ENCODE peak calls at places on chromosomes 1 and 21, in seven cellular contexts. R is fibroblast of lung; K is CD8-positive, alpha-beta memory T cell; Q is AG04450; G is adrenal gland; J is CD8-positive, alpha-beta T cell; X is neural progenitor cell. H is an unnamed sample.

GRCh38 chr1:12601690-12602632 is 16.0 kb downstream of the DHRS3 start:
- DNase-seq in R (peak), J (no peak), K (no peak), X (peak), Q (no peak), G (peak), H (no peak)

GRCh38 chr21:27132270-27132669 is 165.4 kb upstream of the ADAMTS5 start:
- DNase-seq in Q (peak), J (no peak), G (no peak), K (no peak), X (peak), R (peak), H (no peak)

GRCh38 chr1:243595527-243596206 is 254.4 kb downstream of the AKT3 start:
- DNase-seq in K (no peak), G (no peak), R (peak), X (no peak), J (no peak), Q (peak), H (no peak)

GRCh38 chr1:98865796-98866195 is 138.9 kb downstream of the PLPPR5 start:
- DNase-seq in Q (no peak), J (no peak), K (no peak), G (no peak), R (no peak), X (no peak), H (no peak)

GRCh38 chr1:46724991-46725735 is 6.2 kb upstream of the EFCAB14 start:
- DNase-seq in J (peak), R (peak), X (peak), G (peak), K (peak), Q (peak), H (peak)

GRCh38 chr1:47438321-47439150 is 692 bp downstream of the FOXD2 start:
- DNase-seq in R (no peak), G (peak), K (peak), X (peak), J (peak), Q (no peak), H (no peak)

GRCh38 chr1:165631403-165632151 is 543 bp downstream of the MGST3 start:
- DNase-seq in G (peak), Q (peak), X (peak), K (peak), J (peak), R (peak), H (peak)

GRCh38 chr21:33266784-33267135 is 593 bp downstream of the IL10RB start:
- DNase-seq in Q (no peak), J (no peak), R (no peak), K (peak), G (no peak), X (no peak), H (no peak)

GRCh38 chr1:110057963-110058518 is 12.4 kb downstream of the ALX3 start:
- DNase-seq in Q (no peak), X (no peak), J (no peak), R (no peak), G (no peak), K (no peak), H (no peak)

GRCh38 chr1:175262646-175263045 is 70.1 kb upstream of the KIAA0040 start:
- DNase-seq in Q (no peak), R (no peak), K (no peak), G (no peak), J (no peak), X (no peak), H (no peak)

GRCh38 chr21:33976082-33976979 is 60.7 kb upstream of the ATP5PO start:
- DNase-seq in J (peak), R (peak), Q (peak), G (no peak), X (no peak), K (peak), H (peak)

DNA sequence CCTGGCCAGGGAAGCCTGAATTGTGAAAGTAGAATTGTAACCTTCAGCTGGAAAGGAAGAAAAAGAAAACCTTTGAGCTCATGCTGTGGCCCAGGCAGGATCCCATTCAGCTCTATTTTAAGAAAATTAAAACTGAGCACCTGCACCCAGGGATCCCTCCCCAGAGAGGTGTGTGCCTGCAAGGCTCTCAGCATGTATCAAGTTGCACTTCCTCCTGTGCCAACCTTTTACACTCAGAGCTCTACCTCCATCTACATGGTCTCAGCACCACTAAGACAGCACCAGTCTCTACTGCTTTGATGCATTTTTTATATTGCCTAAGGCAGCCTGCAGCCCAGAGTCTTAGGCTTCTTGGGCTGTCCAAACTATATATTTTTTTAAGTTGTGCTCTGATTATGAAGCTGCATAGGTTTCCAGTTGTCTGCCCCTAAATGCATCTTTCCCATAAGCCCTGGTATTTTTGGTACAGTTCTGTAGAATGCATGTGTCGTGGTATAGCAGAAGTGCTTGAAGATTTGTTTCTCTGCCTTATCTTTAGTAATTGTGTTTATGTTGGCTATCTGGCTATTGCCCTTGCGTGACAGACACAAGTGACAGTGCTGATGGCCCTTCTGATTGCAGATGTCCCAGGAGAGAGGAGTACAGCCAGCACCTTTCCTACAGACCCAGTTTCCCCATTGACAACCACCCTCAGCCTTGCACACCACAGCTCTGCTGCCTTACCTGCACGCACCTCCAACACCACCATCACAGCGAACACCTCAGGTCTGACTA is 63.1 kb downstream of the PTPRC start:
- DNase-seq in R (no peak), G (no peak), Q (no peak), J (no peak), X (no peak), K (no peak), H (no peak)
- H3K27ac ChIP-seq in R (no peak), G (no peak), Q (no peak), J (no peak), X (no peak), K (no peak), H (no peak)

DNA sequence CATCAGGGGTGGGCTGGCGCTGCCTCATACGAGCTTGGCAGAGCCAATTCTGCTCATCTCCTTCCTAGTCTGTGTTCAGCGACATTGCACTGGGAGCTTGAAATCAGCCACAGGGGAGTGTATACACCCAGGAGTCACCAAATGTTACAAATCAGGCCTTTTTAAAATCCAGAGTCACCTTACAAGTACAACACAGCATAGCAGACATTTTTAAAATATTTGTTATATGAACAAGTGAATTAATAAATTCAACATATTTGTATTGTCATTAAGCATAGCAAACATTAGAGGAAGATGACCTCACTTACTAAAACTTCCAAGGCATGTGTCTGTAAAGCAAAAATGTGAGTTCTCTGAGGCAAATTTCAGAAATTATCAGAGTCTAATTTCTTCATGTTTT is 210.0 kb downstream of the HLX start:
- DNase-seq in R (no peak), J (no peak), G (no peak), X (no peak), K (no peak), Q (no peak), H (no peak)
- H3K4me3 ChIP-seq in R (no peak), J (no peak), G (no peak), X (no peak), K (no peak), Q (no peak), H (no peak)

GRCh38 chr1:166969074-166969677 is 6.2 kb downstream of the ILDR2 start:
- DNase-seq in K (no peak), J (no peak), R (no peak), X (no peak), Q (no peak), G (no peak), H (no peak)
- H3K27ac ChIP-seq in K (no peak), J (no peak), R (no peak), X (no peak), Q (no peak), G (no peak), H (no peak)

GRCh38 chr1:183473286-183473536 is 912 bp downstream of the SMG7 start:
- DNase-seq in Q (no peak), R (no peak), J (no peak), K (no peak), G (no peak), X (no peak), H (no peak)

GRCh38 chr1:183476081-183476480 is 3.8 kb downstream of the SMG7 start:
- DNase-seq in R (no peak), J (no peak), Q (no peak), X (no peak), K (no peak), G (no peak), H (no peak)

GRCh38 chr1:183480971-183481431 is 8.7 kb downstream of the SMG7 start:
- DNase-seq in K (no peak), Q (no peak), G (no peak), X (no peak), R (no peak), J (no peak), H (no peak)

GRCh38 chr1:183483224-183483623 is 10.9 kb downstream of the SMG7 start:
- DNase-seq in G (no peak), K (no peak), J (no peak), Q (no peak), R (no peak), X (no peak), H (no peak)

DNA sequence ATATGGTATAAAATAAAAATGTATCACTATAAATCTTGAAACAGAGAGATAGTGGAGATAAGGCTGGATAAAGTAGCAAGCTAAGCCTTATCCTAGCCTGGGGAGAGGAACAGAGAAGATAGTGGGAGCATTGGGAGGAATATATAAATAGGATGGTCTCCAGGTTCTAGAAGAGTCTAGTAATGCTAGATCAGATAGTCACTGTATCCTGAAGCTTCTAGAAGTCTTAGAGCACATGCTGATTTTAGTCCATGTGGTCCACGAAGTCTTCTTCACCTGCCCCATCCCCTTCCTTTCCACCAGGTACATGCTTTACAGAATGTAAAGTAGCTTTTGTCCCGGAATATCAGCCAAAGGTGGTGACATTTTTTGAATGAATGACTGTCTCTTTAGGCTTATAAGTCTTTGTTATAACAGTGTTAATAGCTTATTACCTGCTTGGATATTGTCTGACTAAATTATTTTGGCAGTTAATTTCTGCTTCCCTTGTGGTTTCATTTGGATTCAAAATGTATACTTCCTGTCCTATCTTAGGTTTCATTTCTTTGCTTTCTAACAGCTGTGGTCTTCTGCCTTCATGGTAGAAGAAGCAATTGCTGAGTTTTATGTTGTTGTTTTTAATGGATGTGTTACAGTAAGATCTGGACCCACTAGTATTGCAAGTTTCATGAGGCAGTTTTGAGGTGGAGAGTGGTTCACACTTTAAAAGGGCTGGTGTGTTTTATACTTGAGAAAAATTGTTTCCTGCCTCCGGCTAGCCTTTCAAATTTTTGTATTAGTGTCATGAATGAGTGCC is 5.9 kb downstream of the SMG7 start:
- DNase-seq in K (no peak), G (no peak), R (no peak), J (no peak), X (no peak), Q (no peak), H (no peak)
- H3K4me3 ChIP-seq in K (no peak), G (no peak), R (no peak), J (peak), X (no peak), Q (no peak), H (no peak)

GRCh38 chr1:41364444-41365319 is 3.4 kb downstream of the FOXO6 start:
- DNase-seq in G (no peak), R (no peak), K (no peak), X (no peak), Q (no peak), J (no peak), H (no peak)

GRCh38 chr1:41362357-41362721 is 1.1 kb downstream of the FOXO6 start:
- DNase-seq in Q (no peak), R (no peak), X (no peak), K (no peak), J (no peak), G (no peak), H (no peak)

GRCh38 chr1:41362749-41363631 is 1.8 kb downstream of the FOXO6 start:
- DNase-seq in X (no peak), G (no peak), R (no peak), J (no peak), K (no peak), Q (no peak), H (no peak)

GRCh38 chr1:41365320-41365633 is 4.0 kb downstream of the FOXO6 start:
- DNase-seq in G (no peak), J (no peak), Q (no peak), X (no peak), R (no peak), K (no peak), H (no peak)

DNA sequence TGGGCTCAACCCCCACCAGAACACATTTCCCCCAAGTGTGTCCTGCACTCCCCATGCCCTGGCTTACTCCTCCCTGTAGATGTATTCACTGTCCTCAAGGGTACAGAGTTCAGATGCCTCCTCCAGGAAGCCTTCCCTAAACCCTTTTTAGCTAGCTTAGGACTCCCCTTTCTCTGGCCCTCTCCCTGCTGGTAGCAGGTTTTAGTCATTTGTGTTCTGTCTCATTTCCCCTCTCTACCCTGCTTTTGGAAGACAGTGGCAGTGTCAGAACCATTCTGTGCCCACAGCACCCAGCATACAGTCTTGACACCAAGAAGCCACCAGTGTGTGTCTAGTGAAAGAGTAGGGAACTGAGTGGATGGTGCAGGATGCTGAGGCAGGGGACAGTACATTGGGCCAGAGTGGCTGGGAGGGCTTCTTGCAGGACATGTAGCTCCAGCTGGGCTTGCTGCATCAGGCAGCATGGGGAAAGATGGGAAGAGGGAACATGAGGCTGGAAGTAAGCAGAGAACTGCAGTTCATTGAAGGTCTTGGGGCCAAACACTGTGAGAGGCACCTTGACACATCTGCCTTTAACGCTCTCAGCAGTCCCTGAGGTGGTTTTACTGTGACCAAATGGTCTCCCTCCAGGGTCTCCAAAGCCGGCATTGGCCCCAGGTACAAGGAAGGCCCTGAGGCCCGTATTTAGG is 2.5 kb downstream of the FOXO6 start:
- DNase-seq in X (no peak), G (no peak), R (no peak), Q (no peak), K (no peak), J (no peak), H (no peak)
- H3K27ac ChIP-seq in X (no peak), G (no peak), R (no peak), Q (no peak), K (no peak), J (no peak), H (no peak)

H was measured in keratinocyte.